ENCODE peak calls at places on chromosomes 4 and X, in ten cellular contexts. Y is fibroblast of mammary gland, R is fibroblast of villous mesenchyme, Q is GM20000, E is sigmoid colon, I is transverse colon, F is B cell, V is fibroblast of the aortic adventitia, O is tibial nerve, A is esophagus muscularis mucosa. C is an unnamed sample.

GRCh38 chr4:177005801-177006230 is 213.1 kb upstream of the VEGFC start:
- DNase-seq in Y (peak), I (no peak), O (no peak), V (peak), A (no peak), Q (no peak), E (no peak), F (no peak), R (peak), C (peak)

GRCh38 chrX:103356023-103356798 is at the start of gene TCEAL9:
- DNase-seq in E (peak), A (peak), Q (no peak), F (no peak), Y (peak), I (peak), V (peak), R (peak), O (peak), C (peak)

GRCh38 chr4:80072607-80073361 is at the start of gene ANTXR2:
- DNase-seq in E (peak), V (peak), F (peak), Q (peak), I (peak), Y (peak), O (peak), R (peak), A (peak), C (peak)

GRCh38 chr4:183260491-183261151 is 59.5 kb downstream of the CLDN22 start:
- DNase-seq in O (no peak), Y (no peak), A (no peak), R (no peak), E (no peak), I (peak), V (no peak), Q (no peak), F (no peak), C (no peak)

GRCh38 chr4:44869222-44869882 is 143.0 kb upstream of the GNPDA2 start:
- DNase-seq in V (no peak), I (no peak), R (no peak), O (no peak), A (no peak), F (no peak), E (no peak), Y (peak), Q (no peak), C (no peak)

GRCh38 chr4:61638600-61638999 is 438.5 kb downstream of the ADGRL3 start:
- DNase-seq in Y (no peak), Q (no peak), V (no peak), O (no peak), R (peak), A (no peak), E (no peak), I (no peak), F (no peak), C (no peak)

GRCh38 chr4:57905965-57906364 is 795.8 kb upstream of the IGFBP7 start:
- DNase-seq in E (no peak), R (no peak), A (no peak), I (no peak), Y (no peak), F (no peak), Q (no peak), V (no peak), O (no peak), C (no peak)

GRCh38 chrX:97446298-97446882 is 562.7 kb downstream of the RPA4 start:
- DNase-seq in O (no peak), Q (no peak), V (peak), F (no peak), A (no peak), R (peak), E (no peak), I (no peak), Y (peak), C (no peak)

GRCh38 chr4:172962564-172963353 is 205.9 kb upstream of the GALNT7 start:
- DNase-seq in Q (no peak), E (peak), R (peak), A (no peak), F (no peak), I (peak), Y (peak), O (no peak), V (peak), C (no peak)

GRCh38 chrX:136586386-136586785 is 54.4 kb downstream of the VGLL1 start:
- DNase-seq in E (no peak), A (no peak), V (peak), I (no peak), F (no peak), Y (peak), Q (no peak), O (no peak), R (no peak), C (no peak)

GRCh38 chr4:100816646-100817045 is 298.8 kb upstream of the EMCN start:
- DNase-seq in F (no peak), Y (no peak), V (peak), O (no peak), R (peak), A (no peak), Q (no peak), I (no peak), E (no peak), C (no peak)

GRCh38 chr4:139692300-139693012 is 26.8 kb downstream of the MGST2 start:
- DNase-seq in F (no peak), O (no peak), I (no peak), Y (no peak), V (no peak), Q (no peak), A (no peak), E (no peak), R (no peak), C (peak)

GRCh38 chrX:46433892-46434291 is 111.3 kb downstream of the ZNF674 start:
- DNase-seq in Q (no peak), I (no peak), Y (peak), O (no peak), E (no peak), V (peak), F (no peak), A (no peak), R (peak), C (no peak)

GRCh38 chrX:48071064-48071985 is at the start of gene ZNF630:
- DNase-seq in F (no peak), O (peak), E (peak), V (peak), Q (peak), A (peak), Y (peak), R (peak), I (peak), C (peak)

GRCh38 chrX:53266175-53266574 is 15.2 kb downstream of the IQSEC2 start:
- DNase-seq in V (no peak), I (no peak), Y (no peak), O (no peak), E (no peak), F (no peak), A (no peak), Q (no peak), R (no peak), C (no peak)

GRCh38 chr4:110196871-110197420 is 1.5 kb downstream of the ELOVL6 start:
- DNase-seq in V (peak), R (peak), Q (peak), E (peak), I (peak), O (peak), A (no peak), Y (peak), F (peak), C (no peak)

GRCh38 chr4:178395798-178396197 is 953.6 kb upstream of the AGA start:
- DNase-seq in A (no peak), O (no peak), F (no peak), E (no peak), Y (no peak), I (no peak), Q (no peak), V (no peak), R (no peak), C (no peak)

GRCh38 chr4:110294165-110294564 is 95.8 kb upstream of the ELOVL6 start:
- DNase-seq in Q (no peak), Y (no peak), F (no peak), A (peak), I (no peak), V (peak), E (no peak), O (no peak), R (peak), C (peak)

GRCh38 chrX:101415180-101416130 is 7.4 kb downstream of the HNRNPH2 start:
- DNase-seq in O (no peak), I (no peak), R (peak), V (peak), F (no peak), Q (peak), A (no peak), E (no peak), Y (peak), C (peak)

GRCh38 chr4:10808591-10808990 is 124.0 kb upstream of the CLNK start:
- DNase-seq in V (peak), R (peak), F (no peak), O (no peak), A (no peak), Q (no peak), E (peak), Y (peak), I (no peak), C (no peak)

GRCh38 chr4:7185487-7186030 is 6.8 kb upstream of the SORCS2 start:
- DNase-seq in Q (no peak), I (no peak), F (peak), Y (no peak), E (peak), O (peak), R (no peak), V (no peak), A (no peak), C (no peak)

GRCh38 chr4:152189451-152190179 is 346.3 kb downstream of the FBXW7 start:
- DNase-seq in I (no peak), E (no peak), Q (peak), Y (no peak), F (no peak), A (no peak), O (no peak), R (no peak), V (no peak), C (no peak)

GRCh38 chrX:10121787-10122186 is 35.0 kb upstream of the CLCN4 start:
- DNase-seq in I (peak), O (no peak), E (no peak), R (peak), V (no peak), A (no peak), Q (peak), F (peak), Y (no peak), C (no peak)

GRCh38 chr4:134201216-134202098 is at the start of gene PABPC4L:
- DNase-seq in O (no peak), A (no peak), R (peak), V (peak), I (no peak), Q (no peak), E (peak), F (no peak), Y (peak), C (no peak)

GRCh38 chr4:99564921-99565320 is 1.1 kb upstream of the TRMT10A start:
- DNase-seq in I (no peak), F (no peak), Y (no peak), Q (no peak), V (no peak), A (no peak), R (no peak), O (no peak), E (no peak), C (no peak)

GRCh38 chr4:159549092-159549491 is 446.2 kb downstream of the RAPGEF2 start:
- DNase-seq in F (no peak), Y (peak), A (no peak), Q (no peak), E (no peak), I (no peak), O (no peak), V (no peak), R (no peak), C (no peak)

GRCh38 chr4:52714597-52715254 is 36.5 kb downstream of the ERVMER34-1 start:
- DNase-seq in A (no peak), I (no peak), Q (no peak), R (peak), V (peak), Y (peak), O (no peak), E (no peak), F (no peak), C (no peak)

DNA sequence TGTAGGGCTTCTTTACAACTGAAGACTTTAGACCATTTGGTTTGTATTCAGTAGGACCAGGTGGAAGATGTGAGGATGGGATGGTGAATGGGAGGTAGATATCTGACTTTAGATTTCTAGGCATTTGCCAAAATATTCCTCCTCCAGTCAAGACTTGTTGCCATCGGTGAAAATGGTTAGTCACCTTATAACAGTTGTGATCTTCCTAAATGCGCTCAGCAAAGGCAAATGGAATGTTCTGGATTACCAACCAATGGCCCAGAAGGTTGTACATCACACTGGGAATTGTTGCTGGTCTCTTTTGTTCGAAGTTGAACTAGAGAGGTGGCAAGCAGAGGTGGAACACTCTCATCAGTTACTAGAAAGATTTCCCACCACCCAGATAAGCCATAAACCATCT is 33.9 kb downstream of the TMSB4X start:
- DNase-seq in Q (no peak), O (no peak), V (no peak), F (no peak), I (no peak), A (no peak), Y (no peak), E (no peak), R (no peak), C (no peak)
- TF ChIP-seq CTCF in Q (no peak), O (no peak), V (no peak), F (no peak), I (no peak), A (no peak), Y (no peak), E (no peak), R (no peak), C (no peak)

GRCh38 chrX:153764786-153765137 is 713 bp downstream of the PLXNB3 start:
- DNase-seq in Y (no peak), A (no peak), I (no peak), F (no peak), O (no peak), E (peak), Q (no peak), V (no peak), R (no peak), C (no peak)

GRCh38 chrX:153763298-153763932 is 634 bp upstream of the PLXNB3 start:
- DNase-seq in Q (no peak), E (peak), F (no peak), Y (no peak), A (no peak), O (no peak), V (no peak), R (no peak), I (no peak), C (no peak)

GRCh38 chrX:153762636-153763173 is 1.3 kb upstream of the PLXNB3 start:
- DNase-seq in Q (no peak), A (no peak), V (no peak), E (no peak), R (no peak), I (no peak), O (no peak), Y (no peak), F (no peak), C (no peak)

GRCh38 chrX:153765138-153766079 is 1.4 kb downstream of the PLXNB3 start:
- DNase-seq in Q (no peak), I (peak), O (no peak), F (no peak), V (no peak), A (no peak), R (peak), Y (no peak), E (peak), C (peak)

DNA sequence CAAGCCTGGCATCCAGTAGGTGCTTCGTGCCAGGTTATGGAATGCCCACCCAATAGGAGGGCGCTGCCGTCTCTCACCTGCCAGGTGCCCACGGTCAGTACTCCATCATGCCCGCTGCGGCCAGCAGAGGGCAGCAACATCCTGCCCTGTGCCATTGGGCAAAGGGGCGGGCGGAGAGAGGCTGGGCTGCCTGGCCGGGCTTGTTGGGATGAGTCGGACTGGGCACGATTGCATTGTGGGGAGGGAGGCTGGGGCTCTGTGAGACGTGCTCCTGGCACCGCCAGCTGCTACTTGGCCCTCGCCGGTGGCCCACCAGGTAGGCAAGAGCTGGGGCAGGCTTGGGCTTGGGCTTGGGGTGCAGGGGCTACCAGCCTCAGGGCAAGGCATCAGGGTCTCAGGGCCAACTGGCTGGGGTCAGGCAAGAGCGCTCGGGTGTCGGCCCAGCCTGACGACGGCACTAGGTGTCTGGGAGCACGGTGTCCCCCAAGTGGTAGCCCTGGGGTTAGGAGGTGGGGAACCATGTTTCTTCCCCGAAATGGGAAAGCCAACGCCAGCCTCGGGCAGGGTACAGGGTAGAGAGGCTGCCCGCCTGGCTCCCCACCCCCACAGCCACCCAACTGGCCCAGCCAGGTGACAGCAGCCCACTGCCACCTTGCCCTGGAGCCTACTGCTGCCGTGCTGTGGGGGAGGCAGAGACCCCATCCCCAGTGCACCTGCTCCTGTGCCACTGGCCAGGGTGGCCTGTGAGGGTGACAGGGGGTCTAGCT is at the start of gene PLXNB3:
- DNase-seq in I (peak), E (peak), A (peak), F (peak), V (peak), R (peak), Y (peak), O (peak), Q (peak), C (peak)
- TF ChIP-seq CTCF in I (peak), E (peak), A (peak), F (peak), V (peak), R (peak), Y (peak), O (peak), Q (peak), C (peak)

DNA sequence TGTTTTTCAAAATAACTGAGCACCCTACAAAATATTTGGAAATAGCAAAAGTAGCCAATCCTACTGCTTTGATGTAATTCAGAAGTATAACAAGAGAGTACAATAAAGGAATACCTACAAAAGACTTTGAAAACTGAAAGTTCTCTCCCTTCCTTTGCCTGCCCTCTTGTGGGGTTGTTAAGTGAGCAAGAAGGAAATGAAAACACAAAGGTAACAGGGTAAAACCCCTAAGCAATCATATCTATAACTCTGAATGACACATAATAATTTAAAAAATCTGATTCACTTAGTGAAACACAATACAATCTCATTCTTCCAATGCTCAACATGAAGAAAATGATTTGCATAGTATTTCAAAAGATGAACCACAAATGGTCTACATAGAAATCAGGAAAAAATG is 98.2 kb downstream of the FRYL start:
- DNase-seq in O (no peak), Q (peak), A (no peak), R (peak), F (no peak), Y (peak), I (no peak), E (no peak), V (peak), C (peak)
- TF ChIP-seq CTCF in O (no peak), Q (no peak), A (peak), R (peak), F (peak), Y (peak), I (peak), E (peak), V (peak), C (peak)

GRCh38 chr4:107734120-107734519 is 14.1 kb upstream of the PAPSS1 start:
- DNase-seq in V (no peak), E (no peak), Y (peak), O (no peak), R (no peak), F (no peak), I (no peak), Q (no peak), A (no peak), C (peak)
- TF ChIP-seq CTCF in V (peak), E (no peak), Y (peak), O (no peak), R (peak), F (peak), I (no peak), Q (no peak), A (no peak), C (no peak)

GRCh38 chr4:83129258-83129657 is 14.7 kb upstream of the PLAC8 start:
- DNase-seq in Y (no peak), A (no peak), O (no peak), V (no peak), F (no peak), E (no peak), Q (no peak), I (peak), R (no peak), C (no peak)

GRCh38 chr4:83121246-83121645 is 6.7 kb upstream of the PLAC8 start:
- DNase-seq in I (no peak), R (no peak), Q (no peak), Y (no peak), F (no peak), A (no peak), O (no peak), V (no peak), E (no peak), C (no peak)

GRCh38 chr4:83128235-83128929 is 13.9 kb upstream of the PLAC8 start:
- DNase-seq in Y (peak), A (no peak), I (peak), F (no peak), R (peak), V (peak), Q (no peak), E (no peak), O (no peak), C (no peak)

GRCh38 chr4:83125738-83126141 is 11.2 kb upstream of the PLAC8 start:
- DNase-seq in E (no peak), Q (no peak), O (no peak), Y (no peak), R (no peak), V (no peak), I (peak), A (no peak), F (no peak), C (no peak)

GRCh38 chr4:83124079-83124780 is 9.7 kb upstream of the PLAC8 start:
- DNase-seq in I (peak), V (no peak), R (no peak), F (peak), E (no peak), Y (peak), A (no peak), Q (no peak), O (no peak), C (no peak)
- TF ChIP-seq CTCF in I (no peak), V (no peak), R (no peak), F (no peak), E (no peak), Y (no peak), A (no peak), Q (no peak), O (no peak), C (no peak)

GRCh38 chrX:39614680-39614998 is 483.1 kb downstream of the BCOR start:
- DNase-seq in F (no peak), V (no peak), R (no peak), Q (peak), O (no peak), I (no peak), Y (no peak), E (no peak), A (no peak), C (no peak)
- TF ChIP-seq CTCF in F (no peak), V (no peak), R (no peak), Q (no peak), O (no peak), I (no peak), Y (no peak), E (no peak), A (no peak), C (no peak)